ENCODE peak calls at places on chromosomes 13 and 19, in four cellular contexts. One of them, this sample, is unnamed.

GRCh38 chr13:69331245-69331644 is 776.4 kb upstream of the ATXN8OS start:
- DNase-seq in neural progenitor cell: no peak
- DNase-seq in A549: no peak
- DNase-seq in upper lobe of right lung: no peak
- DNase-seq in this sample: peak; percentile 3

GRCh38 chr19:23403581-23404324 is 8.5 kb upstream of the ZNF91 start:
- DNase-seq in upper lobe of right lung: no peak
- DNase-seq in A549: no peak
- DNase-seq in neural progenitor cell: peak; percentile 16
- DNase-seq in this sample: no peak

GRCh38 chr13:102195566-102196462 is 206.0 kb downstream of the FGF14 start:
- DNase-seq in upper lobe of right lung: no peak
- DNase-seq in neural progenitor cell: no peak
- DNase-seq in A549: no peak
- DNase-seq in this sample: peak; percentile 70

GRCh38 chr13:50425772-50426171 is 410.5 kb downstream of the KCNRG start:
- DNase-seq in neural progenitor cell: no peak
- DNase-seq in upper lobe of right lung: no peak
- DNase-seq in A549: no peak
- DNase-seq in this sample: no peak

GRCh38 chr19:52138614-52139290 is 986 bp downstream of the ZNF616 start:
- DNase-seq in A549: no peak
- DNase-seq in neural progenitor cell: peak; percentile 82
- DNase-seq in upper lobe of right lung: no peak
- DNase-seq in this sample: peak; percentile 16

GRCh38 chr13:97226788-97227627 is 4.9 kb downstream of the MBNL2 start:
- DNase-seq in upper lobe of right lung: no peak
- DNase-seq in neural progenitor cell: no peak
- DNase-seq in A549: no peak
- DNase-seq in this sample: no peak

GRCh38 chr19:52527954-52528326 is 472 bp downstream of the ZNF808 start:
- DNase-seq in upper lobe of right lung: peak; percentile 66
- DNase-seq in A549: no peak
- DNase-seq in neural progenitor cell: peak; percentile 47
- DNase-seq in this sample: no peak

GRCh38 chr19:18894254-18895037 is 1.5 kb downstream of the CERS1 start:
- DNase-seq in upper lobe of right lung: no peak
- DNase-seq in A549: no peak
- DNase-seq in neural progenitor cell: peak; percentile 85
- DNase-seq in this sample: peak; percentile 30

GRCh38 chr19:18484992-18485391 is 36.9 kb downstream of the ELL start:
- DNase-seq in upper lobe of right lung: no peak
- DNase-seq in A549: no peak
- DNase-seq in neural progenitor cell: no peak
- DNase-seq in this sample: no peak

GRCh38 chr13:109396266-109396665 is 390.1 kb downstream of the IRS2 start:
- DNase-seq in A549: peak; percentile 4
- DNase-seq in neural progenitor cell: no peak
- DNase-seq in upper lobe of right lung: no peak
- DNase-seq in this sample: no peak

GRCh38 chr19:14476663-14477401 is 1.7 kb upstream of the PTGER1 start:
- DNase-seq in upper lobe of right lung: no peak
- DNase-seq in A549: peak; percentile 73
- DNase-seq in neural progenitor cell: no peak
- DNase-seq in this sample: peak; percentile 68

GRCh38 chr19:6087074-6087506 is 23.2 kb downstream of the RFX2 start:
- DNase-seq in A549: no peak
- DNase-seq in upper lobe of right lung: peak; percentile 52
- DNase-seq in neural progenitor cell: peak; percentile 86
- DNase-seq in this sample: no peak

GRCh38 chr19:53549354-53549753 is 11.4 kb downstream of the ZNF331 start:
- DNase-seq in neural progenitor cell: no peak
- DNase-seq in A549: no peak
- DNase-seq in upper lobe of right lung: no peak
- DNase-seq in this sample: peak; percentile 69

GRCh38 chr13:37769545-37769944 is 100.0 kb downstream of the TRPC4 start:
- DNase-seq in A549: no peak
- DNase-seq in upper lobe of right lung: no peak
- DNase-seq in neural progenitor cell: no peak
- DNase-seq in this sample: no peak

GRCh38 chr13:112718318-112718717 is 28.5 kb downstream of the ATP11A start:
- DNase-seq in upper lobe of right lung: no peak
- DNase-seq in A549: no peak
- DNase-seq in neural progenitor cell: no peak
- DNase-seq in this sample: no peak

GRCh38 chr13:108663710-108664109 is 34.3 kb downstream of the MYO16 start:
- DNase-seq in upper lobe of right lung: no peak
- DNase-seq in neural progenitor cell: no peak
- DNase-seq in A549: no peak
- DNase-seq in this sample: no peak

GRCh38 chr19:3365447-3366103 is 808 bp upstream of the NFIC start:
- DNase-seq in neural progenitor cell: no peak
- DNase-seq in upper lobe of right lung: peak; percentile 83
- DNase-seq in A549: peak; percentile 79
- DNase-seq in this sample: peak; percentile 57

GRCh38 chr19:6271251-6271650 is 8.5 kb downstream of the MLLT1 start:
- DNase-seq in upper lobe of right lung: no peak
- DNase-seq in neural progenitor cell: no peak
- DNase-seq in A549: no peak
- DNase-seq in this sample: no peak

GRCh38 chr13:49836516-49836915 is 44.0 kb upstream of the KPNA3 start:
- DNase-seq in A549: no peak
- DNase-seq in upper lobe of right lung: no peak
- DNase-seq in neural progenitor cell: peak; percentile 71
- DNase-seq in this sample: no peak

GRCh38 chr19:39408392-39409206 is 2.0 kb downstream of the ZFP36 start:
- DNase-seq in A549: peak; percentile 61
- DNase-seq in upper lobe of right lung: no peak
- DNase-seq in neural progenitor cell: peak; percentile 26
- DNase-seq in this sample: no peak

GRCh38 chr19:6021878-6022569 is 44.1 kb upstream of the RANBP3 start:
- DNase-seq in upper lobe of right lung: peak; percentile 78
- DNase-seq in neural progenitor cell: peak; percentile 94
- DNase-seq in A549: peak; percentile 66
- DNase-seq in this sample: peak; percentile 25

GRCh38 chr13:106911602-106912001 is 343.7 kb upstream of the ARGLU1 start:
- DNase-seq in A549: no peak
- DNase-seq in upper lobe of right lung: no peak
- DNase-seq in neural progenitor cell: no peak
- DNase-seq in this sample: no peak

GRCh38 chr19:1002600-1002999 is 2.4 kb downstream of the GRIN3B start:
- DNase-seq in neural progenitor cell: no peak
- DNase-seq in A549: no peak
- DNase-seq in upper lobe of right lung: no peak
- DNase-seq in this sample: no peak

GRCh38 chr13:35472308-35473008 is 4.0 kb downstream of the MAB21L1 start:
- DNase-seq in upper lobe of right lung: no peak
- DNase-seq in neural progenitor cell: peak; percentile 28
- DNase-seq in A549: no peak
- DNase-seq in this sample: no peak

GRCh38 chr13:76872686-76873085 is 13.5 kb downstream of the KCTD12 start:
- DNase-seq in upper lobe of right lung: no peak
- DNase-seq in neural progenitor cell: no peak
- DNase-seq in A549: no peak
- DNase-seq in this sample: no peak

GRCh38 chr19:903266-903797 is 9.7 kb downstream of the R3HDM4 start:
- DNase-seq in neural progenitor cell: peak; percentile 81
- DNase-seq in A549: no peak
- DNase-seq in upper lobe of right lung: no peak
- DNase-seq in this sample: peak; percentile 66

GRCh38 chr13:94073006-94073744 is 406.3 kb downstream of the DCT start:
- DNase-seq in upper lobe of right lung: no peak
- DNase-seq in A549: no peak
- DNase-seq in neural progenitor cell: no peak
- DNase-seq in this sample: peak; percentile 96

GRCh38 chr13:74409551-74409950 is 275.3 kb upstream of the KLF12 start:
- DNase-seq in upper lobe of right lung: no peak
- DNase-seq in A549: no peak
- DNase-seq in neural progenitor cell: no peak
- DNase-seq in this sample: no peak

GRCh38 chr13:97978661-97979450 is 25.4 kb downstream of the IPO5 start:
- DNase-seq in neural progenitor cell: peak; percentile 85
- DNase-seq in A549: no peak
- DNase-seq in upper lobe of right lung: no peak
- DNase-seq in this sample: peak; percentile 22

GRCh38 chr19:31364956-31365355 is 15.7 kb upstream of the TSHZ3 start:
- DNase-seq in upper lobe of right lung: no peak
- DNase-seq in A549: no peak
- DNase-seq in neural progenitor cell: no peak
- DNase-seq in this sample: no peak

GRCh38 chr13:42777476-42777875 is 3.9 kb upstream of the FAM216B start:
- DNase-seq in neural progenitor cell: no peak
- DNase-seq in upper lobe of right lung: no peak
- DNase-seq in A549: no peak
- DNase-seq in this sample: no peak

GRCh38 chr19:17949956-17950309 is 17.0 kb upstream of the KCNN1 start:
- DNase-seq in A549: no peak
- DNase-seq in neural progenitor cell: no peak
- DNase-seq in upper lobe of right lung: no peak
- DNase-seq in this sample: no peak

GRCh38 chr13:43786766-43787517 is at the start of gene ENOX1:
- DNase-seq in neural progenitor cell: peak; percentile 88
- DNase-seq in upper lobe of right lung: peak; percentile 69
- DNase-seq in A549: peak; percentile 54
- DNase-seq in this sample: peak; percentile 51

GRCh38 chr19:48506138-48506733 is 5.4 kb downstream of the LMTK3 start:
- DNase-seq in A549: peak; percentile 84
- DNase-seq in neural progenitor cell: peak; percentile 47
- DNase-seq in upper lobe of right lung: no peak
- DNase-seq in this sample: no peak

GRCh38 chr19:55766466-55766865 is 2.5 kb upstream of the RFPL4AL1 start:
- DNase-seq in upper lobe of right lung: no peak
- DNase-seq in A549: no peak
- DNase-seq in neural progenitor cell: no peak
- DNase-seq in this sample: no peak
- H3K9me3 ChIP-seq in upper lobe of right lung: no peaks in the 10 kb centered on the region
- H3K9me3 ChIP-seq in A549: peaks cover 11% of the 10 kb centered on the region
- H3K9me3 ChIP-seq in neural progenitor cell: peaks cover 9% of the 10 kb centered on the region
- H3K9me3 ChIP-seq in this sample: no peaks in the 10 kb centered on the region

DNA sequence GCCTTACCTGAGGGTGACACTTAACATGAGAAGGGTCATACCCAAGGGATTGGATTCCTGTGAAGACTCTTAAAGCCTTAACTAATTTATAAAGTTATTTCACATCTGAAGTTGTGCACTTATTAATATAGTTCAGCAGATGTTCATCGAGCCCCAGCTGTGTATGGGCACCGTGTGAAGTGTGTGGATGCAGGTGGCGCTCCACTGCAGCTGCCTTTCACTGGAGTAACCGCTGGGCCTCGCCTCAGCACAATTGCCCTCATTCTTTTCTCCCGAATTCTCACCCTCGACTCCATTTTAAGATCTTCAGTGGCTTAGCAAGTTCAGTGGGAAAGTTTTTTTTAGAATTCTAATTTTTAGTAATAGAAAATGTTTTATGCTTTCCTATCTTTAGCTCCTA is 66.2 kb downstream of the DPY19L3 start:
- DNase-seq in neural progenitor cell: no peak
- DNase-seq in A549: no peak
- DNase-seq in upper lobe of right lung: no peak
- DNase-seq in this sample: no peak
- H3K27ac ChIP-seq in neural progenitor cell: no peak overlapping the region
- H3K27ac ChIP-seq in A549: no peak overlapping the region
- H3K27ac ChIP-seq in upper lobe of right lung: no peak overlapping the region
- H3K27ac ChIP-seq in this sample: no peak overlapping the region

GRCh38 chr19:16581145-16581970 is 9.1 kb upstream of the SLC35E1 start:
- DNase-seq in upper lobe of right lung: no peak
- DNase-seq in neural progenitor cell: no peak
- DNase-seq in A549: no peak
- DNase-seq in this sample: no peak
- H3K4me1 ChIP-seq in upper lobe of right lung: peaks cover 51% of the 10 kb centered on the region
- H3K4me1 ChIP-seq in neural progenitor cell: peaks cover 18% of the 10 kb centered on the region
- H3K4me1 ChIP-seq in A549: peaks cover 23% of the 10 kb centered on the region
- H3K4me1 ChIP-seq in this sample: peaks cover 22% of the 10 kb centered on the region

GRCh38 chr13:111038887-111039286 is 76.2 kb upstream of the ARHGEF7 start:
- DNase-seq in upper lobe of right lung: no peak
- DNase-seq in A549: no peak
- DNase-seq in neural progenitor cell: no peak
- DNase-seq in this sample: no peak

GRCh38 chr13:111037838-111038397 is 77.2 kb upstream of the ARHGEF7 start:
- DNase-seq in A549: no peak
- DNase-seq in neural progenitor cell: no peak
- DNase-seq in upper lobe of right lung: no peak
- DNase-seq in this sample: no peak

GRCh38 chr13:111035861-111036260 is 79.2 kb upstream of the ARHGEF7 start:
- DNase-seq in neural progenitor cell: no peak
- DNase-seq in upper lobe of right lung: no peak
- DNase-seq in A549: no peak
- DNase-seq in this sample: no peak

GRCh38 chr13:111034811-111035210 is 80.3 kb upstream of the ARHGEF7 start:
- DNase-seq in A549: no peak
- DNase-seq in neural progenitor cell: no peak
- DNase-seq in upper lobe of right lung: no peak
- DNase-seq in this sample: peak; percentile 16

DNA sequence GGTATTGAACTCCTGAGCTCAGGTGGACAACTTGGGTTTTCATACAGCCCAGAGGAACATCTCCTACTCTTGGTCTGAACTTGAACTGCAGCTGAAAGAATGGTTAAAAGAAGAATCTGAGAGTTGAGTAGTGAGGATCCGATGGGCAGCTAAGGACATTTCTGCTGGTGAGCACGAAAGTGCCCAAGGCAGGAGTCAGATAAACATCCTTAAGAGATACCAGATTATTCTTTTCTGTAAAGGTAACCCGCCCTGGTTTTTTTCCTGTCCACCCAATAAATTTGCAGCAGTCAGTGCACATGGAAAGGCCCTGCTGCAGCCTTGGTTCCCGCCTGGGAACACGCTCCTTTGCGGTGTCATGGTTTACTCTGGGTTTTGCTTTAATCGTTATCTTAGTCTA is 78.4 kb upstream of the ARHGEF7 start:
- DNase-seq in A549: no peak
- DNase-seq in neural progenitor cell: no peak
- DNase-seq in upper lobe of right lung: no peak
- DNase-seq in this sample: no peak
- H3K9me3 ChIP-seq in A549: no peaks in the 10 kb centered on the region
- H3K9me3 ChIP-seq in neural progenitor cell: no peaks in the 10 kb centered on the region
- H3K9me3 ChIP-seq in upper lobe of right lung: no peaks in the 10 kb centered on the region
- H3K9me3 ChIP-seq in this sample: no peaks in the 10 kb centered on the region

GRCh38 chr19:50548191-50549058 is 19.8 kb downstream of the LRRC4B start:
- DNase-seq in neural progenitor cell: no peak
- DNase-seq in A549: no peak
- DNase-seq in upper lobe of right lung: no peak
- DNase-seq in this sample: no peak
- H3K27ac ChIP-seq in neural progenitor cell: no peak overlapping the region
- H3K27ac ChIP-seq in A549: no peak overlapping the region
- H3K27ac ChIP-seq in upper lobe of right lung: no peak overlapping the region
- H3K27ac ChIP-seq in this sample: no peak overlapping the region

This sample was measured in astrocyte.